ENCODE peak calls at places on chromosomes 12 and 14, in four cellular contexts. Y is mammary epithelial cell, F is lung, E is fibroblast of lung. N is an unnamed sample. For H3K9me3 and H3K4me1, the result is how much of the 10 kb centered on the place peaks cover.

GRCh38 chr12:30138483-30138882 is 354.7 kb upstream of the TMTC1 start:
- DNase-seq in Y (no peak), F (no peak), E (no peak), N (peak)

GRCh38 chr12:78829690-78830089 is 34.9 kb upstream of the SYT1 start:
- DNase-seq in Y (no peak), F (no peak), E (no peak), N (no peak)

GRCh38 chr14:52052289-52052943 is 16.4 kb downstream of the NID2 start:
- DNase-seq in Y (no peak), F (no peak), E (peak), N (peak)

GRCh38 chr12:74468401-74468800 is 69.2 kb upstream of the ATXN7L3B start:
- DNase-seq in Y (no peak), F (no peak), E (no peak), N (no peak)

GRCh38 chr14:29085546-29085945 is 319.0 kb downstream of the FOXG1 start:
- DNase-seq in Y (no peak), F (no peak), E (peak), N (no peak)

GRCh38 chr12:14514154-14514842 is 53.4 kb downstream of the PLBD1 start:
- DNase-seq in Y (peak), F (peak), E (peak), N (no peak)

GRCh38 chr14:55104051-55104954 is 24.7 kb upstream of the LGALS3 start:
- DNase-seq in Y (no peak), F (no peak), E (no peak), N (no peak)

GRCh38 chr12:122097641-122098364 is 19.2 kb downstream of the MLXIP start:
- DNase-seq in Y (no peak), F (peak), E (peak), N (no peak)

GRCh38 chr14:91961297-91962220 is 14.1 kb upstream of the FBLN5 start:
- DNase-seq in Y (no peak), F (no peak), E (no peak), N (no peak)

GRCh38 chr12:103865151-103865730 is 24.2 kb upstream of the NT5DC3 start:
- DNase-seq in Y (peak), F (no peak), E (no peak), N (no peak)

GRCh38 chr12:108381793-108382436 is 42.8 kb upstream of the CMKLR1 start:
- DNase-seq in Y (no peak), F (no peak), E (no peak), N (peak)

GRCh38 chr12:91899056-91899455 is 246.6 kb downstream of the BTG1 start:
- DNase-seq in Y (no peak), F (no peak), E (no peak), N (no peak)

GRCh38 chr14:25759251-25759650 is 709.3 kb upstream of the STXBP6 start:
- DNase-seq in Y (no peak), F (no peak), E (no peak), N (no peak)

GRCh38 chr14:68549966-68550705 is 242.7 kb downstream of the ZFP36L1 start:
- DNase-seq in Y (no peak), F (no peak), E (peak), N (peak)

GRCh38 chr14:53927171-53927570 is 29.5 kb downstream of the BMP4 start:
- DNase-seq in Y (no peak), F (no peak), E (peak), N (peak)

GRCh38 chr12:42447371-42447786 is 121.4 kb downstream of the PPHLN1 start:
- DNase-seq in Y (no peak), F (no peak), E (peak), N (peak)

GRCh38 chr14:101178184-101179072 is 274.9 kb upstream of the RTL1 start:
- DNase-seq in Y (no peak), F (no peak), E (no peak), N (no peak)

GRCh38 chr12:117388865-117389508 is 27.6 kb upstream of the NOS1 start:
- DNase-seq in Y (no peak), F (no peak), E (no peak), N (no peak)

GRCh38 chr14:23512156-23512555 is 39.4 kb downstream of the ZFHX2 start:
- DNase-seq in Y (no peak), F (no peak), E (no peak), N (no peak)

GRCh38 chr12:120540445-120540844 is 6.3 kb downstream of the RNF10 start:
- DNase-seq in Y (peak), F (no peak), E (no peak), N (peak)

GRCh38 chr12:77615331-77615730 is 215.4 kb upstream of the NAV3 start:
- DNase-seq in Y (peak), F (no peak), E (no peak), N (no peak)

GRCh38 chr14:58131386-58131785 is 20.6 kb downstream of the ARMH4 start:
- DNase-seq in Y (peak), F (no peak), E (no peak), N (no peak)

GRCh38 chr12:7116916-7117315 is 7.9 kb upstream of the C1RL start:
- DNase-seq in Y (no peak), F (no peak), E (no peak), N (no peak)

GRCh38 chr12:97160277-97160676 is 253.2 kb downstream of the NEDD1 start:
- DNase-seq in Y (no peak), F (no peak), E (no peak), N (no peak)

GRCh38 chr14:22531451-22532344 is 57.3 kb downstream of the DAD1 start:
- DNase-seq in Y (no peak), F (no peak), E (no peak), N (no peak)

GRCh38 chr12:34306133-34306830 is 284.0 kb downstream of the ALG10 start:
- DNase-seq in Y (no peak), F (no peak), E (no peak), N (no peak)
- H3K9me3 ChIP-seq in Y (half or more), F (half or more), E (under half), N (under half)

GRCh38 chr14:102795060-102795925 is 18.0 kb downstream of the TRAF3 start:
- DNase-seq in Y (peak), F (peak), E (peak), N (peak)

GRCh38 chr14:102793531-102794328 is 16.5 kb downstream of the TRAF3 start:
- DNase-seq in Y (no peak), F (no peak), E (no peak), N (no peak)

GRCh38 chr14:102799684-102800562 is 22.7 kb downstream of the TRAF3 start:
- DNase-seq in Y (no peak), F (no peak), E (peak), N (peak)

GRCh38 chr14:102798926-102799325 is 21.7 kb downstream of the TRAF3 start:
- DNase-seq in Y (no peak), F (no peak), E (no peak), N (no peak)

GRCh38 chr14:102796661-102797190 is 19.5 kb downstream of the TRAF3 start:
- DNase-seq in Y (no peak), F (no peak), E (no peak), N (no peak)
- H3K4me1 ChIP-seq in Y (under half), F (under half), E (under half), N (under half)

GRCh38 chr14:106208794-106209193 is 682.4 kb downstream of the TMEM121 start:
- DNase-seq in Y (no peak), F (no peak), E (no peak), N (no peak)
- H3K9me3 ChIP-seq in Y (under half), F (under half), E (under half), N (under half)

DNA sequence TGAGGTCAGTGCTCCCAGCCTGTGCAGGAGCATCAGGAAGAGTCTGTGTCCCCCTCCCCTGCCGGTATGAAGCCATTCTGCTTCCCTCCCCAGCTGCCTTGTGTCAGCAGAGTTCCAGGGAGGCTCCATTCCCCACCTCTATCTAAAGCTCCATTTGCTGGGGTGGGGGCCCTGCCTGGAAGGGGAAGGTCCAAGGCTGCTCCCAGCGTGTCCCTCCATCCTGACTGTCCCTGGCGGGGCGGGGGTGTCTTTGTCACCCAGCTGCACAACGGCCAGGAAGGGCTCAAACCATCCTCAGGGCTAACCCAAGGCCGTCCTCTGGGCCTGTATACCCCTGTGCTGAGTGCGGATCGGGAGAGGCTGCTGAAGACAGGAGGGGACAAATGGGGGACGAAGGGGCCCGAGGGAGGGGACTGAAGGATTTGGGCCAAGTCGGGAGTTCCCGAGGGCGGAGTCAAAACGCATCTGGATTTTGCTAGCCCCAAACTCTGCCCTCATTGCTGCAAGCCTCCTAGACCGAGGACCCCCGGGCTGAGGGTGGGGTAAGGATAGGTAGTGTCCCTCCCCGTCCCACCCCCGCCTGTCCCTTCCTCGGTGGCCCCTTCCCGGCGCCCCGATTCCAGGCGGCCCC is 737 bp upstream of the ACVRL1 start:
- DNase-seq in Y (no peak), F (no peak), E (no peak), N (no peak)
- H3K4me1 ChIP-seq in Y (under half), F (under half), E (under half), N (half or more)

GRCh38 chr14:105577339-105577861 is 51.0 kb downstream of the TMEM121 start:
- DNase-seq in Y (no peak), F (no peak), E (no peak), N (no peak)

GRCh38 chr14:105581551-105582341 is 55.4 kb downstream of the TMEM121 start:
- DNase-seq in Y (no peak), F (no peak), E (no peak), N (no peak)

GRCh38 chr14:105582639-105583038 is 56.3 kb downstream of the TMEM121 start:
- DNase-seq in Y (peak), F (no peak), E (peak), N (no peak)

GRCh38 chr14:105576525-105577088 is 50.2 kb downstream of the TMEM121 start:
- DNase-seq in Y (no peak), F (no peak), E (no peak), N (no peak)

GRCh38 chr14:105578070-105578469 is 51.7 kb downstream of the TMEM121 start:
- DNase-seq in Y (no peak), F (no peak), E (no peak), N (no peak)
- H3K9me3 ChIP-seq in Y (under half), F (under half), E (under half), N (under half)

DNA sequence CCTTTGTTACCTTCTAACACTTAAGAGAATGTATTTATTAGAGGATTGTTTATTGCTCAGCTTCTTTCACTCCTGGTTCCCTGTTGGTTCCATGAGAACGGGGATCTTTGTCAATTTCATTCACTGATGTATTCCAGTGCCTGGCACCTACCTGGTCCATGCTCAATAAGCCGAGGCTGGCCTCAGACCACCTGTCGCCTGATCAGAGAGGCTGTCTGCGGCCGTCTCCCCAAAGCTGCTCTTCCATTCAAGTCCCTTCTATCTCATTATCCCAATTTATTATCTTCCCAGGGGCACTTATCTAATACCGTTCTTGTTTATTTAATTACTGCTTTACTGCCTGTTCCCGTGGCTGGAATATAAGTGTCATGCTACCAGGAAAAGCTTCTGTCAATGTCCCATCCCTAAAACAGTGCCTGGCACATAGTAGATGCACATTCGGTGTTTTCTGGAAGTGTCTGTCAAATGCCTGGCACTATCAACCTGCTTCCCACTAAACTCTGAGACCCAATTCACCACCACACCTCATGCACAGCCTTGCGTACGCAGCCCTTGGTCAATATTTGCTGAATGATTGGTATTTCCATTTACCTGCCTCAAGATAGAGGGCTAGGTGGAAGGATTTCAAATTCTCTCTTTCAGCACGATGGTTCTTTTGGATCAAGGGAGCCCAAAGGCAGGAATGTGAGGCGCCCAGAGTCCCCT is 100.2 kb upstream of the RFLNA start:
- DNase-seq in Y (no peak), F (no peak), E (no peak), N (no peak)
- H3K4me1 ChIP-seq in Y (under half), F (under half), E (under half), N (under half)

N was measured in adipocyte.